ENCODE peak calls at places on chromosomes 12 and 14, in six cellular contexts. S, J, W, F, L and I are unnamed samples.

GRCh38 chr12:98939350-98939749 is 294.3 kb downstream of the APAF1 start:
- DNase-seq in S (no peak), J (peak), W (no peak), F (no peak), L (peak), I (no peak)

GRCh38 chr12:47863985-47864384 is 40.8 kb downstream of the VDR start:
- DNase-seq in S (no peak), J (no peak), W (no peak), F (no peak), L (no peak), I (no peak)

GRCh38 chr14:32121948-32122347 is 44.8 kb downstream of the ARHGAP5 start:
- DNase-seq in S (no peak), J (no peak), W (no peak), F (no peak), L (no peak), I (no peak)

GRCh38 chr14:65981192-65981843 is 504.9 kb upstream of the CCDC196 start:
- DNase-seq in S (no peak), J (no peak), W (no peak), F (no peak), L (no peak), I (no peak)

GRCh38 chr12:131827961-131828534 is at the start of gene MMP17:
- DNase-seq in S (no peak), J (no peak), W (peak), F (peak), L (peak), I (peak)

GRCh38 chr12:22527999-22528398 is 16.3 kb downstream of the C2CD5 start:
- DNase-seq in S (no peak), J (peak), W (no peak), F (no peak), L (no peak), I (no peak)

GRCh38 chr14:75310295-75311059 is 31.8 kb downstream of the FOS start:
- DNase-seq in S (peak), J (peak), W (peak), F (no peak), L (peak), I (peak)

GRCh38 chr14:39015360-39015961 is 87.6 kb downstream of the SEC23A start:
- DNase-seq in S (no peak), J (peak), W (no peak), F (peak), L (peak), I (no peak)

GRCh38 chr14:91032250-91032649 is 28.2 kb downstream of the RPS6KA5 start:
- DNase-seq in S (no peak), J (no peak), W (no peak), F (no peak), L (no peak), I (no peak)

GRCh38 chr12:92585106-92585775 is 117.5 kb upstream of the PLEKHG7 start:
- DNase-seq in S (no peak), J (no peak), W (no peak), F (no peak), L (no peak), I (no peak)

GRCh38 chr12:65956056-65956738 is 131.9 kb downstream of the HMGA2 start:
- DNase-seq in S (no peak), J (no peak), W (no peak), F (no peak), L (no peak), I (no peak)

GRCh38 chr14:91303091-91303923 is 58.8 kb upstream of the GPR68 start:
- DNase-seq in S (no peak), J (no peak), W (no peak), F (no peak), L (peak), I (no peak)

GRCh38 chr14:23125933-23126524 is 7.0 kb upstream of the CEBPE start:
- DNase-seq in S (no peak), J (no peak), W (no peak), F (no peak), L (no peak), I (no peak)

GRCh38 chr12:92745874-92746553 is 43.2 kb downstream of the PLEKHG7 start:
- DNase-seq in S (peak), J (peak), W (no peak), F (peak), L (no peak), I (peak)

GRCh38 chr14:100864960-100865681 is 38.4 kb downstream of the RTL1 start:
- DNase-seq in S (no peak), J (no peak), W (no peak), F (no peak), L (no peak), I (peak)

GRCh38 chr12:4807813-4808212 is 87.6 kb downstream of the GALNT8 start:
- DNase-seq in S (no peak), J (no peak), W (no peak), F (no peak), L (no peak), I (no peak)

GRCh38 chr12:120759591-120760348 is 34.1 kb downstream of the ACADS start:
- DNase-seq in S (no peak), J (no peak), W (no peak), F (no peak), L (no peak), I (no peak)

GRCh38 chr12:92156139-92156538 is 10.5 kb upstream of the BTG1 start:
- DNase-seq in S (no peak), J (no peak), W (no peak), F (no peak), L (no peak), I (no peak)

GRCh38 chr12:76790564-76791552 is 26.9 kb downstream of the ZDHHC17 start:
- DNase-seq in S (no peak), J (no peak), W (no peak), F (peak), L (peak), I (no peak)

GRCh38 chr14:32630701-32631100 is 301.6 kb downstream of the AKAP6 start:
- DNase-seq in S (no peak), J (no peak), W (no peak), F (no peak), L (no peak), I (no peak)

GRCh38 chr14:22971152-22971551 is 11.2 kb downstream of the AJUBA start:
- DNase-seq in S (no peak), J (no peak), W (no peak), F (no peak), L (no peak), I (no peak)

GRCh38 chr12:27083861-27084271 is 1.5 kb upstream of the C12orf71 start:
- DNase-seq in S (no peak), J (no peak), W (peak), F (no peak), L (peak), I (no peak)

GRCh38 chr14:22820731-22821130 is 5.5 kb upstream of the SLC7A7 start:
- DNase-seq in S (no peak), J (no peak), W (no peak), F (no peak), L (no peak), I (no peak)

GRCh38 chr12:55515696-55516095 is 23.5 kb downstream of the OR6C68 start:
- DNase-seq in S (no peak), J (no peak), W (no peak), F (no peak), L (no peak), I (no peak)

GRCh38 chr12:49705479-49706267 is 1.5 kb downstream of the FMNL3 start:
- DNase-seq in S (peak), J (no peak), W (no peak), F (no peak), L (no peak), I (peak)